ENCODE peak calls at places on chromosomes 7 and 10, in eight cellular contexts. H is HFF-Myc; R is dermis blood vessel endothelial cell; I is hepatocyte; V is EL; C is colonic mucosa; D is left colon; W is CD8-positive, alpha-beta memory T cell. U is an unnamed sample.

GRCh38 chr10:12466701-12467100 is 117.4 kb downstream of the CAMK1D start:
- DNase-seq in D (no peak), R (no peak), I (no peak), C (no peak), W (no peak), H (peak; percentile 24), V (no peak), U (no peak)

GRCh38 chr7:127253289-127254162 is 785 bp upstream of the GRM8 start:
- DNase-seq in I (peak; percentile 83), D (peak; percentile 81), C (peak; percentile 74), W (peak; percentile 54), R (peak; percentile 77), V (peak; percentile 46), H (no peak), U (peak; percentile 64)

GRCh38 chr7:99919814-99920618 is 686 bp upstream of the TRIM4 start:
- DNase-seq in V (peak; percentile 11), H (no peak), C (no peak), D (no peak), I (no peak), R (peak; percentile 14), W (no peak), U (no peak)

GRCh38 chr10:71747808-71748523 is 25.4 kb downstream of the VSIR start:
- DNase-seq in V (no peak), I (no peak), D (peak; percentile 52), H (no peak), C (peak; percentile 62), W (no peak), R (peak; percentile 67), U (no peak)

GRCh38 chr10:31770307-31770902 is 158.2 kb downstream of the ARHGAP12 start:
- DNase-seq in H (no peak), W (peak; percentile 46), I (peak; percentile 52), V (no peak), R (peak; percentile 78), D (peak; percentile 71), C (peak; percentile 54), U (no peak)

GRCh38 chr7:8590791-8591190 is 157.4 kb downstream of the NXPH1 start:
- DNase-seq in H (no peak), C (no peak), W (no peak), V (no peak), R (no peak), D (no peak), I (no peak), U (no peak)

GRCh38 chr10:96496281-96496925 is 17.3 kb downstream of the TLL2 start:
- DNase-seq in H (no peak), C (no peak), W (no peak), R (peak; percentile 58), I (peak; percentile 69), V (no peak), D (peak; percentile 10), U (no peak)

GRCh38 chr7:21883069-21883468 is 62.6 kb downstream of the CDCA7L start:
- DNase-seq in R (no peak), D (no peak), C (no peak), H (no peak), I (no peak), W (no peak), V (no peak), U (no peak)

GRCh38 chr7:143320620-143321019 is 4.7 kb downstream of the CLCN1 start:
- DNase-seq in V (no peak), H (no peak), D (peak; percentile 72), R (no peak), C (peak; percentile 74), W (no peak), I (no peak), U (no peak)

GRCh38 chr7:105298439-105298894 is 90.3 kb downstream of the SRPK2 start:
- DNase-seq in W (no peak), C (no peak), H (no peak), I (no peak), D (no peak), R (no peak), V (no peak), U (no peak)

GRCh38 chr7:154640266-154640865 is 362.6 kb downstream of the PAXIP1 start:
- DNase-seq in R (no peak), D (peak; percentile 28), C (no peak), V (no peak), W (no peak), H (no peak), I (peak; percentile 21), U (no peak)

GRCh38 chr7:90726623-90727022 is 130.5 kb downstream of the CDK14 start:
- DNase-seq in D (no peak), W (no peak), H (no peak), C (no peak), V (no peak), R (no peak), I (no peak), U (no peak)

GRCh38 chr10:128173383-128173782 is 47.2 kb upstream of the MKI67 start:
- DNase-seq in D (no peak), V (peak; percentile 66), I (no peak), C (no peak), H (no peak), R (peak; percentile 12), W (no peak), U (no peak)

GRCh38 chr7:95430864-95431263 is 4.0 kb downstream of the PON2 start:
- DNase-seq in D (peak; percentile 24), W (no peak), C (peak; percentile 50), I (peak; percentile 81), R (peak; percentile 25), V (peak; percentile 7), H (no peak), U (no peak)

GRCh38 chr7:121138262-121138933 is 149.9 kb downstream of the CPED1 start:
- DNase-seq in H (no peak), V (no peak), I (no peak), W (no peak), D (no peak), R (no peak), C (no peak), U (no peak)

GRCh38 chr7:142872106-142872675 is 13.4 kb downstream of the TRPV6 start:
- DNase-seq in C (no peak), R (no peak), I (no peak), W (no peak), D (no peak), H (no peak), V (no peak), U (no peak)

GRCh38 chr10:90162464-90162863 is 461.1 kb downstream of the KIF20B start:
- DNase-seq in D (no peak), H (peak; percentile 74), V (peak; percentile 66), I (no peak), C (no peak), W (no peak), R (no peak), U (no peak)

GRCh38 chr7:138848056-138848975 is 50.3 kb upstream of the ATP6V0A4 start:
- DNase-seq in V (no peak), D (no peak), C (no peak), W (no peak), H (no peak), I (no peak), R (no peak), U (no peak)

U was measured in ureter.